ENCODE peak calls at places on chromosomes 13 and 19, in nine cellular contexts. One of them, this sample, is unnamed.

GRCh38 chr19:372306-372890 is 27.8 kb upstream of the MIER2 start:
- DNase-seq in cardiac fibroblast: peak
- DNase-seq in Peyer's patch: peak
- DNase-seq in heart right ventricle: peak
- DNase-seq in breast epithelium: no peak
- DNase-seq in CD8-positive, alpha-beta T cell: no peak
- DNase-seq in left ventricle myocardium inferior: peak
- DNase-seq in H1: no peak
- DNase-seq in fibroblast of pulmonary artery: peak
- DNase-seq in this sample: no peak

GRCh38 chr19:29449371-29449770 is 76.4 kb upstream of the VSTM2B start:
- DNase-seq in fibroblast of pulmonary artery: no peak
- DNase-seq in left ventricle myocardium inferior: no peak
- DNase-seq in H1: peak
- DNase-seq in breast epithelium: no peak
- DNase-seq in Peyer's patch: no peak
- DNase-seq in CD8-positive, alpha-beta T cell: no peak
- DNase-seq in cardiac fibroblast: no peak
- DNase-seq in heart right ventricle: no peak
- DNase-seq in this sample: no peak

GRCh38 chr19:45508931-45509691 is 1.8 kb downstream of the VASP start:
- DNase-seq in Peyer's patch: peak
- DNase-seq in left ventricle myocardium inferior: peak
- DNase-seq in breast epithelium: peak
- DNase-seq in CD8-positive, alpha-beta T cell: no peak
- DNase-seq in cardiac fibroblast: peak
- DNase-seq in H1: peak
- DNase-seq in fibroblast of pulmonary artery: peak
- DNase-seq in heart right ventricle: peak
- DNase-seq in this sample: peak

GRCh38 chr19:18029617-18030338 is 21.8 kb downstream of the ARRDC2 start:
- DNase-seq in Peyer's patch: peak
- DNase-seq in fibroblast of pulmonary artery: peak
- DNase-seq in H1: no peak
- DNase-seq in CD8-positive, alpha-beta T cell: no peak
- DNase-seq in breast epithelium: peak
- DNase-seq in heart right ventricle: no peak
- DNase-seq in cardiac fibroblast: peak
- DNase-seq in left ventricle myocardium inferior: no peak
- DNase-seq in this sample: no peak

GRCh38 chr13:79898996-79899395 is 418.0 kb downstream of the NDFIP2 start:
- DNase-seq in fibroblast of pulmonary artery: no peak
- DNase-seq in left ventricle myocardium inferior: no peak
- DNase-seq in breast epithelium: no peak
- DNase-seq in CD8-positive, alpha-beta T cell: no peak
- DNase-seq in heart right ventricle: no peak
- DNase-seq in cardiac fibroblast: no peak
- DNase-seq in Peyer's patch: no peak
- DNase-seq in H1: no peak
- DNase-seq in this sample: no peak

GRCh38 chr13:51249254-51249653 is 27.1 kb downstream of the FAM124A start:
- DNase-seq in H1: no peak
- DNase-seq in CD8-positive, alpha-beta T cell: no peak
- DNase-seq in left ventricle myocardium inferior: no peak
- DNase-seq in breast epithelium: no peak
- DNase-seq in heart right ventricle: no peak
- DNase-seq in fibroblast of pulmonary artery: no peak
- DNase-seq in Peyer's patch: no peak
- DNase-seq in cardiac fibroblast: no peak
- DNase-seq in this sample: no peak

GRCh38 chr19:55333870-55334269 is 5.8 kb upstream of the KMT5C start:
- DNase-seq in cardiac fibroblast: no peak
- DNase-seq in CD8-positive, alpha-beta T cell: no peak
- DNase-seq in H1: no peak
- DNase-seq in fibroblast of pulmonary artery: no peak
- DNase-seq in left ventricle myocardium inferior: no peak
- DNase-seq in breast epithelium: no peak
- DNase-seq in Peyer's patch: peak
- DNase-seq in heart right ventricle: no peak
- DNase-seq in this sample: no peak

GRCh38 chr13:20815469-20815868 is 41.7 kb upstream of the EEF1AKMT1 start:
- DNase-seq in fibroblast of pulmonary artery: no peak
- DNase-seq in cardiac fibroblast: no peak
- DNase-seq in Peyer's patch: no peak
- DNase-seq in H1: no peak
- DNase-seq in breast epithelium: no peak
- DNase-seq in heart right ventricle: no peak
- DNase-seq in left ventricle myocardium inferior: no peak
- DNase-seq in CD8-positive, alpha-beta T cell: no peak
- DNase-seq in this sample: no peak

GRCh38 chr19:15701757-15702589 is 25.9 kb upstream of the OR10H2 start:
- DNase-seq in breast epithelium: no peak
- DNase-seq in heart right ventricle: no peak
- DNase-seq in fibroblast of pulmonary artery: no peak
- DNase-seq in left ventricle myocardium inferior: no peak
- DNase-seq in cardiac fibroblast: no peak
- DNase-seq in H1: no peak
- DNase-seq in CD8-positive, alpha-beta T cell: no peak
- DNase-seq in Peyer's patch: peak
- DNase-seq in this sample: no peak

GRCh38 chr13:35891973-35892441 is 239.2 kb downstream of the DCLK1 start:
- DNase-seq in cardiac fibroblast: no peak
- DNase-seq in breast epithelium: no peak
- DNase-seq in Peyer's patch: no peak
- DNase-seq in H1: no peak
- DNase-seq in fibroblast of pulmonary artery: peak
- DNase-seq in left ventricle myocardium inferior: no peak
- DNase-seq in heart right ventricle: no peak
- DNase-seq in CD8-positive, alpha-beta T cell: no peak
- DNase-seq in this sample: no peak

GRCh38 chr19:29367701-29368306 is 154.9 kb upstream of the UQCRFS1 start:
- DNase-seq in left ventricle myocardium inferior: no peak
- DNase-seq in H1: peak
- DNase-seq in breast epithelium: no peak
- DNase-seq in cardiac fibroblast: no peak
- DNase-seq in heart right ventricle: no peak
- DNase-seq in Peyer's patch: no peak
- DNase-seq in fibroblast of pulmonary artery: no peak
- DNase-seq in CD8-positive, alpha-beta T cell: no peak
- DNase-seq in this sample: no peak

GRCh38 chr13:62357887-62358645 is 942.4 kb upstream of the PCDH20 start:
- DNase-seq in heart right ventricle: no peak
- DNase-seq in cardiac fibroblast: peak
- DNase-seq in Peyer's patch: no peak
- DNase-seq in fibroblast of pulmonary artery: peak
- DNase-seq in H1: no peak
- DNase-seq in CD8-positive, alpha-beta T cell: no peak
- DNase-seq in left ventricle myocardium inferior: no peak
- DNase-seq in breast epithelium: no peak
- DNase-seq in this sample: peak

GRCh38 chr13:71483733-71484132 is 383.3 kb downstream of the DACH1 start:
- DNase-seq in Peyer's patch: no peak
- DNase-seq in H1: no peak
- DNase-seq in left ventricle myocardium inferior: no peak
- DNase-seq in CD8-positive, alpha-beta T cell: no peak
- DNase-seq in heart right ventricle: no peak
- DNase-seq in fibroblast of pulmonary artery: no peak
- DNase-seq in cardiac fibroblast: no peak
- DNase-seq in breast epithelium: no peak
- DNase-seq in this sample: no peak

GRCh38 chr13:71477735-71478134 is 389.3 kb downstream of the DACH1 start:
- DNase-seq in heart right ventricle: no peak
- DNase-seq in CD8-positive, alpha-beta T cell: no peak
- DNase-seq in H1: no peak
- DNase-seq in fibroblast of pulmonary artery: no peak
- DNase-seq in cardiac fibroblast: peak
- DNase-seq in breast epithelium: no peak
- DNase-seq in left ventricle myocardium inferior: no peak
- DNase-seq in Peyer's patch: no peak
- DNase-seq in this sample: peak
- TF ChIP-seq CTCF in heart right ventricle: peak
- TF ChIP-seq CTCF in CD8-positive, alpha-beta T cell: no peak
- TF ChIP-seq CTCF in H1: peak
- TF ChIP-seq CTCF in fibroblast of pulmonary artery: peak
- TF ChIP-seq CTCF in cardiac fibroblast: peak
- TF ChIP-seq CTCF in breast epithelium: no peak
- TF ChIP-seq CTCF in left ventricle myocardium inferior: peak
- TF ChIP-seq CTCF in Peyer's patch: peak
- TF ChIP-seq CTCF in this sample: peak

GRCh38 chr19:14361824-14362223 is 19.4 kb upstream of the ADGRE5 start:
- DNase-seq in heart right ventricle: no peak
- DNase-seq in H1: peak
- DNase-seq in left ventricle myocardium inferior: no peak
- DNase-seq in Peyer's patch: no peak
- DNase-seq in cardiac fibroblast: peak
- DNase-seq in fibroblast of pulmonary artery: peak
- DNase-seq in breast epithelium: no peak
- DNase-seq in CD8-positive, alpha-beta T cell: peak
- DNase-seq in this sample: peak
- TF ChIP-seq CTCF in heart right ventricle: peak
- TF ChIP-seq CTCF in H1: peak
- TF ChIP-seq CTCF in left ventricle myocardium inferior: peak
- TF ChIP-seq CTCF in Peyer's patch: peak
- TF ChIP-seq CTCF in cardiac fibroblast: no peak
- TF ChIP-seq CTCF in fibroblast of pulmonary artery: peak
- TF ChIP-seq CTCF in breast epithelium: no peak
- TF ChIP-seq CTCF in CD8-positive, alpha-beta T cell: peak
- TF ChIP-seq CTCF in this sample: peak

GRCh38 chr19:10767726-10768125 is 49.8 kb downstream of the DNM2 start:
- DNase-seq in heart right ventricle: no peak
- DNase-seq in left ventricle myocardium inferior: no peak
- DNase-seq in CD8-positive, alpha-beta T cell: no peak
- DNase-seq in fibroblast of pulmonary artery: no peak
- DNase-seq in cardiac fibroblast: no peak
- DNase-seq in H1: no peak
- DNase-seq in breast epithelium: no peak
- DNase-seq in Peyer's patch: no peak
- DNase-seq in this sample: no peak

GRCh38 chr19:10768936-10769335 is 51.1 kb downstream of the DNM2 start:
- DNase-seq in breast epithelium: no peak
- DNase-seq in fibroblast of pulmonary artery: no peak
- DNase-seq in CD8-positive, alpha-beta T cell: no peak
- DNase-seq in cardiac fibroblast: no peak
- DNase-seq in Peyer's patch: no peak
- DNase-seq in H1: no peak
- DNase-seq in heart right ventricle: no peak
- DNase-seq in left ventricle myocardium inferior: no peak
- DNase-seq in this sample: no peak

GRCh38 chr19:10768369-10768768 is 50.5 kb downstream of the DNM2 start:
- DNase-seq in Peyer's patch: no peak
- DNase-seq in heart right ventricle: no peak
- DNase-seq in cardiac fibroblast: no peak
- DNase-seq in H1: no peak
- DNase-seq in breast epithelium: no peak
- DNase-seq in left ventricle myocardium inferior: no peak
- DNase-seq in fibroblast of pulmonary artery: no peak
- DNase-seq in CD8-positive, alpha-beta T cell: no peak
- DNase-seq in this sample: no peak

GRCh38 chr19:10766681-10767201 is 48.9 kb downstream of the DNM2 start:
- DNase-seq in fibroblast of pulmonary artery: peak
- DNase-seq in Peyer's patch: peak
- DNase-seq in left ventricle myocardium inferior: peak
- DNase-seq in heart right ventricle: no peak
- DNase-seq in cardiac fibroblast: peak
- DNase-seq in H1: no peak
- DNase-seq in breast epithelium: no peak
- DNase-seq in CD8-positive, alpha-beta T cell: no peak
- DNase-seq in this sample: no peak

DNA sequence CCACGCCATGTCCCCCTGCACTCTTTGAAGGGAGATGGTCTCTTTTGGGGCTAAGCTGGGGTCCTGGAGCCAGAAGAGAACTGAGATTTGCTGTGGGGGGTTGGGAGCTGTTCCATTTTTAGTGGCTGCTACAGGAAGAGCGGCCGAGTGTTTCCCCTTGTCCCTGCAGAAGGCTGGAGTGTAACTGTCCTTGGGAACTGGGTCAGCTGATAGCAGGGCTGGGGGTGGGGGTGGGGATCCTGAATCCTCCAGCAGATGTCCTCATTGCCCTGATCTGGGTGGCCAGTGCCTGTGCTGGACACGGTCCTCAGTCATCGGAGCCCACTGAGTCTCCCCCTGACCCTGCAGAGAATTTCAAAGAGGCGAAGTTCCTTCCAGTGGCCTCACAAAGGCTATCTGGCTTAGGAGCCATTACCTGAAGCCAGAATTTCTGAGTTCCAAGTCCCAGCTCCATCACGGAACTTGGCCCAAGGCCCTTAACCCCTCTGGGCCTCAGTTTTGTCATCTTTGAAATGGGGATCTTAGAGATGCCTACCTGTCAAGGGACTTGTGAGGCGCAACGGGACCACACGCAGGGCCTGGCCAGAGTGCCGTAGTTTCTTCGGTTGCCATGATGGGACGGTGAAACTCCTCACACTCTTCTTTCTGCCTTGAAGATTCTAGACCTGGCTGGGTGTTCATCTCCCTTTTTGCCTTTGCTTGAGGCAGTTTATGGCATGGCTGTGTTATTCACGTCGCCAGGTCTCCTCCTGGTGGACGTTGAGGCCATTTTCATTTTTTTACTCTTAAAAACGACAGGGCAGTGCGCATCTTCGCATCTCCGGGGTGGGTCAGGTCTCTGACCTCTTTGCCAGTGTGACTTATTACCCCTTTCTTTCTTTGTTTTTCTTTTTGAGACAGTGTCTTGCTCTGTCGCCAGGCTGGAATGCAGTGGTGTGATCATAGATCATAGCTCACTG is 51.9 kb downstream of the DNM2 start:
- DNase-seq in H1: no peak
- DNase-seq in cardiac fibroblast: peak
- DNase-seq in Peyer's patch: peak
- DNase-seq in heart right ventricle: peak
- DNase-seq in breast epithelium: no peak
- DNase-seq in fibroblast of pulmonary artery: peak
- DNase-seq in left ventricle myocardium inferior: peak
- DNase-seq in CD8-positive, alpha-beta T cell: peak
- DNase-seq in this sample: no peak
- TF ChIP-seq CTCF in H1: peak
- TF ChIP-seq CTCF in cardiac fibroblast: peak
- TF ChIP-seq CTCF in Peyer's patch: no peak
- TF ChIP-seq CTCF in heart right ventricle: peak
- TF ChIP-seq CTCF in breast epithelium: peak
- TF ChIP-seq CTCF in fibroblast of pulmonary artery: no peak
- TF ChIP-seq CTCF in left ventricle myocardium inferior: peak
- TF ChIP-seq CTCF in CD8-positive, alpha-beta T cell: peak
- TF ChIP-seq CTCF in this sample: no peak

DNA sequence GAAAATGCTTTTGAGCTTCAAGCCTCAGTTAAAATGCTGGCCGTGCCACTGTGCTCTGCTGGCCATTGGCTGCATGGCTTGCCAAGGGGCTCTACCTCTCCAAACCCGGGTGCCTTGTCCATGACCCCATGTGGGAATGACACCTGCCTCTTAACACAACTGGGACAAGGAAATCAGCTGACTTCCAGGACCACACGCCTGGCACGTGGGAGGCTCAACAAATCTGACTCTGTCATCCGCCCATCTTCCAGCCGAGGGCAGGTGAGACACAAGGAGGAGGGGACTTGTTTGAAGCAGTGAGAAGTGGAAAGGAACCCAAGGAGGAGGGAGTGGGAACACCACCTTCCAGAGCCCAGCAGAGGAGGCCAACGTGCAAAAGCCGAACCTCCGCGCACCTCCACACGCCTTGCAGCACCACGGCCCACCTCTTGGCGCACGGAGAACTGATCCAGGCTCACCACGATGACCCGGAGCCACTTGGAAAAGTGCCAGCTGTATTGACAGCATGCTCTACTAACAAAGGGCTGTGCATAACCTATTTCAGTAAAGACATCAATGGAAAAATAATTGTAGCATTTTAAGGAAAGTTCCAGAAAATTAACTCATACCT is 38.3 kb downstream of the COL4A1 start:
- DNase-seq in CD8-positive, alpha-beta T cell: no peak
- DNase-seq in heart right ventricle: no peak
- DNase-seq in breast epithelium: no peak
- DNase-seq in fibroblast of pulmonary artery: no peak
- DNase-seq in Peyer's patch: no peak
- DNase-seq in left ventricle myocardium inferior: no peak
- DNase-seq in cardiac fibroblast: no peak
- DNase-seq in H1: peak
- DNase-seq in this sample: no peak
- TF ChIP-seq CTCF in CD8-positive, alpha-beta T cell: no peak
- TF ChIP-seq CTCF in heart right ventricle: no peak
- TF ChIP-seq CTCF in breast epithelium: no peak
- TF ChIP-seq CTCF in fibroblast of pulmonary artery: no peak
- TF ChIP-seq CTCF in Peyer's patch: no peak
- TF ChIP-seq CTCF in left ventricle myocardium inferior: no peak
- TF ChIP-seq CTCF in cardiac fibroblast: no peak
- TF ChIP-seq CTCF in H1: no peak
- TF ChIP-seq CTCF in this sample: no peak

This sample was measured in GM13977.